ENCODE peak calls at places on chromosomes 5 and 9, in four cellular contexts. J, Q, G and Y are unnamed samples.

GRCh38 chr5:154191467-154192261 is 1.1 kb downstream of the GALNT10 start:
- DNase-seq in G (peak; percentile 51), Q (no peak), J (no peak), Y (no peak)

GRCh38 chr5:6449465-6450158 is 953 bp downstream of the UBE2QL1 start:
- DNase-seq in G (no peak), Q (no peak), J (no peak), Y (no peak)

GRCh38 chr5:67644221-67644920 is 447.8 kb upstream of the CD180 start:
- DNase-seq in J (no peak), G (no peak), Q (no peak), Y (no peak)

GRCh38 chr9:112831969-112832368 is 58.7 kb downstream of the SLC46A2 start:
- DNase-seq in Q (no peak), J (no peak), G (no peak), Y (no peak)

GRCh38 chr5:93831449-93831848 is 90.0 kb upstream of the POU5F2 start:
- DNase-seq in J (no peak), G (peak; percentile 69), Q (no peak), Y (no peak)

GRCh38 chr9:13661014-13661413 is 381.5 kb upstream of the MPDZ start:
- DNase-seq in G (no peak), J (no peak), Q (no peak), Y (no peak)

GRCh38 chr9:132670359-132670815 is at the start of gene GTF3C4:
- DNase-seq in G (peak; percentile 83), Q (no peak), J (peak; percentile 46), Y (peak; percentile 95)

GRCh38 chr5:55985181-55985580 is 9.6 kb downstream of the IL6ST start:
- DNase-seq in G (no peak), J (no peak), Q (no peak), Y (no peak)

GRCh38 chr5:88769165-88769564 is 113.8 kb downstream of the MEF2C start:
- DNase-seq in G (peak; percentile 5), Q (no peak), J (no peak), Y (no peak)

GRCh38 chr9:114373960-114374730 is 13.6 kb downstream of the AKNA start:
- DNase-seq in Q (no peak), G (no peak), J (no peak), Y (no peak)
- H3K4me1 ChIP-seq in Q (peaks cover 46% of the 10 kb centered on the region), G (no peaks in the 10 kb centered on the region), J (no peaks in the 10 kb centered on the region), Y (peaks cover 21% of the 10 kb centered on the region)

DNA sequence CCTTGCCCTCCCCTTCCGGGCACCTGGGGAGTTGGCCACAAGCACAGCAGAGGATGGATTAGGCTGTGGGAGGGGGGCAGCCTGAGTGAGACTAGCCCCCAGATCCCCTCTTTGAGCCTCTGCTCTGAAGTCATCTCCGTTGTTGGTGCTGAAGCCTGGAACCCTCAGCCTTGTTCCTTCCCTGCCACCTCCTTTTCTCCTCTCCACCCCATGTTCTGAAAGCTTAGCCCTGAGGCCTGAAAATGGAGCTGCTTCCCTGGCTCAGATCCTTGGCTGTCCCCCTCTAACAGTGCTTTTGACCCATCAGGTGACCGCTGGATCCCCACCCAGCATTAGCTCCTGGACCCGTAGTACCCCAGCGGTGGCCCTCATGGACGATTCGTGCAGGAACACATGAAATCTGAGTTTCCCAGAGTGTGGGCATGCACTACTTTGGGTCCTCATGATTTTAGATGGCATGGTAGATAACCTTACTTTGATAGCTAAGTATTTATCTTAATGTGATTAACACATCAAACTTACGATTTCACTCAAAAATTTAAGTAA is 21.6 kb upstream of the ANGPTL2 start:
- DNase-seq in Q (no peak), J (no peak), G (no peak), Y (no peak)
- H3K4me1 ChIP-seq in Q (peaks cover 15% of the 10 kb centered on the region), J (no peaks in the 10 kb centered on the region), G (peaks cover 12% of the 10 kb centered on the region), Y (peaks cover 15% of the 10 kb centered on the region)

DNA sequence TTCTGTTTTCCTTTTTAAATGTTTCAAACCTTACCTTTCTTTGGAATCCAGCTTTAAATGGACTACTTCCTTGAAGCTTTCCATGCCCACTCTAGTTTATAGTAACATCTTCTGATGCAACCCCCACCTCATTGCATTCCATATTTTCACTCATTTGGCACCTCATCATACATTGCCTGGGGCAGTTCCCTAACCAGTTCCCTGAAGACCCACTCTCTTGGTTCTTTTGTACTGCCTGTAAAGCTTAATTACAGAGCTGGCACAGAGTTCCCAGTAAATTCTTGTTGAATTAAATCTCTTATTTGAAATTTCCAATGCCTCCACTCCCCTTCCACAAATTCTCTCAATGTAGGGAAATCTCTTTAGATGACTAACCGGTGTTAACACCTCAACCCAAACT is 257.2 kb downstream of the ARRDC3 start:
- DNase-seq in Q (no peak), G (no peak), J (no peak), Y (no peak)
- H3K4me1 ChIP-seq in Q (peaks cover 66% of the 10 kb centered on the region), G (no peaks in the 10 kb centered on the region), J (no peaks in the 10 kb centered on the region), Y (peaks cover 33% of the 10 kb centered on the region)

GRCh38 chr5:78594014-78594413 is 54.6 kb downstream of the LHFPL2 start:
- DNase-seq in Q (no peak), J (no peak), G (no peak), Y (no peak)
- H3K4me1 ChIP-seq in Q (peaks cover 60% of the 10 kb centered on the region), J (peaks cover 54% of the 10 kb centered on the region), G (peaks cover 64% of the 10 kb centered on the region), Y (no peaks in the 10 kb centered on the region)